ENCODE peak calls at places on chromosomes 4 and X, in eight cellular contexts. B is ovary; T is K562; R is transverse colon; M is cardiac muscle cell; V is left lung; H is CD8-positive, alpha-beta T cell; U is prostate gland. Z is an unnamed sample.

GRCh38 chr4:6420036-6420435 is 52.4 kb downstream of the PPP2R2C start:
- DNase-seq in B (no peak), T (no peak), R (no peak), M (no peak), V (no peak), H (no peak), U (no peak), Z (no peak)

GRCh38 chr4:41256740-41257256 is at the start of gene UCHL1:
- DNase-seq in B (peak; percentile 77), T (no peak), R (peak; percentile 24), M (peak; percentile 93), V (peak; percentile 39), H (no peak), U (no peak), Z (peak; percentile 97)

GRCh38 chr4:19492611-19493010 is 759.1 kb upstream of the SLIT2 start:
- DNase-seq in B (no peak), T (no peak), R (no peak), M (peak; percentile 33), V (no peak), H (no peak), U (no peak), Z (no peak)

GRCh38 chr4:75895744-75896314 is 6.4 kb downstream of the PPEF2 start:
- DNase-seq in B (no peak), T (peak; percentile 57), R (no peak), M (peak; percentile 45), V (no peak), H (no peak), U (no peak), Z (no peak)

GRCh38 chr4:136713140-136713539 is 819.2 kb downstream of the PCDH18 start:
- DNase-seq in B (no peak), T (no peak), R (no peak), M (peak; percentile 47), V (no peak), H (no peak), U (no peak), Z (no peak)

GRCh38 chrX:574355-574754 is 56.2 kb upstream of the SHOX start:
- DNase-seq in B (no peak), T (no peak), R (no peak), M (no peak), V (no peak), H (no peak), U (no peak), Z (no peak)

GRCh38 chrX:39212456-39212855 is 411.2 kb downstream of the MID1IP1 start:
- DNase-seq in B (no peak), T (no peak), R (no peak), M (no peak), V (no peak), H (no peak), U (no peak), Z (no peak)

GRCh38 chr4:11585506-11585905 is 156.8 kb upstream of the HS3ST1 start:
- DNase-seq in B (peak; percentile 29), T (no peak), R (peak; percentile 27), M (peak; percentile 14), V (no peak), H (no peak), U (no peak), Z (no peak)

GRCh38 chr4:1412376-1413220 is 6.4 kb upstream of the NKX1-1 start:
- DNase-seq in B (no peak), T (no peak), R (no peak), M (no peak), V (no peak), H (no peak), U (no peak), Z (no peak)

GRCh38 chr4:31341601-31342375 is 621.6 kb downstream of the PCDH7 start:
- DNase-seq in B (no peak), T (no peak), R (no peak), M (no peak), V (no peak), H (no peak), U (peak; percentile 63), Z (no peak)

GRCh38 chr4:141643557-141643956 is 7.2 kb downstream of the IL15 start:
- DNase-seq in B (no peak), T (no peak), R (no peak), M (no peak), V (no peak), H (no peak), U (no peak), Z (no peak)

GRCh38 chrX:47321386-47321785 is 49.0 kb upstream of the ZNF157 start:
- DNase-seq in B (peak; percentile 79), T (peak; percentile 30), R (peak; percentile 13), M (peak; percentile 81), V (no peak), H (no peak), U (peak; percentile 4), Z (no peak)

GRCh38 chrX:78945186-78945912 is at the start of gene P2RY10:
- DNase-seq in B (no peak), T (no peak), R (peak; percentile 24), M (no peak), V (no peak), H (peak; percentile 1), U (no peak), Z (no peak)

GRCh38 chr4:101418055-101418454 is 70.7 kb upstream of the PPP3CA start:
- DNase-seq in B (no peak), T (no peak), R (peak; percentile 28), M (peak; percentile 38), V (no peak), H (no peak), U (no peak), Z (no peak)

GRCh38 chr4:46274717-46275116 is 115.2 kb downstream of the GABRA2 start:
- DNase-seq in B (no peak), T (no peak), R (no peak), M (peak; percentile 3), V (no peak), H (no peak), U (no peak), Z (no peak)

GRCh38 chrX:1355131-1355799 is 18.7 kb downstream of the IL3RA start:
- DNase-seq in B (peak; percentile 51), T (no peak), R (no peak), M (no peak), V (no peak), H (no peak), U (no peak), Z (no peak)

GRCh38 chrX:68895339-68896250 is 66.8 kb downstream of the EFNB1 start:
- DNase-seq in B (peak; percentile 63), T (peak; percentile 29), R (peak; percentile 62), M (peak; percentile 66), V (peak; percentile 52), H (no peak), U (peak; percentile 35), Z (peak; percentile 77)

GRCh38 chr4:122606364-122607043 is 14.4 kb downstream of the IL21 start:
- DNase-seq in B (no peak), T (no peak), R (no peak), M (no peak), V (no peak), H (no peak), U (no peak), Z (peak; percentile 18)

GRCh38 chr4:8202526-8203375 is 3.7 kb downstream of the SH3TC1 start:
- DNase-seq in B (no peak), T (no peak), R (no peak), M (no peak), V (no peak), H (no peak), U (no peak), Z (no peak)

GRCh38 chr4:18540349-18540748 is 518.8 kb upstream of the LCORL start:
- DNase-seq in B (no peak), T (no peak), R (no peak), M (no peak), V (no peak), H (no peak), U (no peak), Z (no peak)

GRCh38 chrX:2766921-2767320 is 15.1 kb downstream of the XG start:
- DNase-seq in B (no peak), T (no peak), R (no peak), M (peak; percentile 16), V (peak; percentile 38), H (no peak), U (no peak), Z (no peak)

GRCh38 chr4:2570551-2571222 is 34.2 kb downstream of the FAM193A start:
- DNase-seq in B (no peak), T (no peak), R (no peak), M (no peak), V (no peak), H (peak; percentile 24), U (no peak), Z (no peak)

GRCh38 chr4:825063-825968 is 613 bp downstream of the CPLX1 start:
- DNase-seq in B (peak; percentile 51), T (peak; percentile 89), R (peak; percentile 9), M (peak; percentile 33), V (peak; percentile 28), H (no peak), U (no peak), Z (peak; percentile 43)

GRCh38 chr4:152500798-152501434 is 35.0 kb downstream of the FBXW7 start:
- DNase-seq in B (peak; percentile 25), T (peak; percentile 47), R (peak; percentile 30), M (peak; percentile 95), V (no peak), H (no peak), U (peak; percentile 83), Z (peak; percentile 72)

GRCh38 chr4:123930971-123931370 is 534.4 kb downstream of the SPRY1 start:
- DNase-seq in B (no peak), T (no peak), R (no peak), M (peak; percentile 38), V (no peak), H (no peak), U (no peak), Z (no peak)
- H3K4me3 ChIP-seq in B (no peak overlapping the region), T (no peak overlapping the region), R (no peak overlapping the region), M (no peak overlapping the region), V (no peak overlapping the region), H (no peak overlapping the region), U (no peak overlapping the region), Z (no peak overlapping the region)

DNA sequence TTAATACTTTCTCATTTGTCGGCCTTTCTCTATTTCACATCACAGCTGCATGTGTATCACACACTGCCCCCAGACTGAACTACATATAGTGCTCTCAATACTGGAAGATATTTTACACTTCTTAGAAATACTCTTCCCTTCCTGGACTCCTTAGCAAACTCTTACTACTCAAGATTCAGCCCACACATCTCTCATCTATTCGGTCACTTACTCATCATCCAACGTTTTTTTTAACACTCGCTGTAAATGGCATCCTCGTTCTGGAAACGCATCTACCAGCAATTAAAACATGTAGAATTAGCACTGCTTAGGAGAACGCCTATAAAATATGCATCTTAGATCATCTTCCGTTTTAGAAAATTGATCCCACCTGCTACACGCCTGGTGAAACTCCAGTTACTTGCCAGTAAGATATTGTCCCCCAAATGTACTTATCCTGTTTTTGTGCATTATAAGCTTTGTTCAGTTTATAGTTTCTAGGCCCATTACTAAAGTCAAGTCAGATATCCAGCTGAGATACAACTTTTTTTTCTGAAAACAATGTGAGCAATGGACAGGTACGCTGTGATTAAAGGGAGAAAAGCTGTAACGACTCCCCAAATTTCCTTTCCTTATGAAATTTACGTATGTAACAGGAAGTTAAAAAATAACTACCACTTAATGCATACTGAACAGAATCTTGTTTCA is 1.0 kb downstream of the LRP2BP start:
- DNase-seq in B (no peak), T (no peak), R (no peak), M (no peak), V (no peak), H (no peak), U (no peak), Z (no peak)
- H3K4me1 ChIP-seq in B (peaks cover 3% of the 10 kb centered on the region), T (peaks cover 2% of the 10 kb centered on the region), R (peaks cover 2% of the 10 kb centered on the region), M (peaks cover 14% of the 10 kb centered on the region), V (peaks cover 7% of the 10 kb centered on the region), H (peaks cover 16% of the 10 kb centered on the region), U (no peaks in the 10 kb centered on the region), Z (no peaks in the 10 kb centered on the region)

GRCh38 chrX:16743604-16744325 is 24.4 kb downstream of the SYAP1 start:
- DNase-seq in B (no peak), T (no peak), R (no peak), M (peak; percentile 68), V (no peak), H (no peak), U (no peak), Z (no peak)
- TF ChIP-seq CTCF in B (no peak), T (peak; percentile 2), R (no peak), M (peak; percentile 30), V (no peak), H (no peak), U (no peak), Z (no peak)

GRCh38 chrX:35919536-35920309 is at the start of gene CFAP47:
- DNase-seq in B (no peak), T (no peak), R (peak; percentile 12), M (no peak), V (peak; percentile 36), H (no peak), U (peak; percentile 7), Z (peak; percentile 71)
- H3K4me3 ChIP-seq in B (no peak within 1 kb of the TSS), T (no peak within 1 kb of the TSS), R (no peak within 1 kb of the TSS), M (peak within 1 kb of the TSS; percentile 45), V (peak within 1 kb of the TSS; percentile 7), H (no peak within 1 kb of the TSS), U (peak within 1 kb of the TSS; percentile 13), Z (peak within 1 kb of the TSS; percentile 70)